ENCODE peak calls at places on chromosomes 11 and 22, in four cellular contexts. M is nephron progenitor cell, J is fibroblast of mammary gland, U is prostate gland. F is an unnamed sample.

GRCh38 chr11:16111690-16112089 is 244.7 kb downstream of the SOX6 start:
- DNase-seq in M (peak), J (no peak), U (no peak), F (no peak)

GRCh38 chr11:35954205-35954604 is 10.3 kb downstream of the LDLRAD3 start:
- DNase-seq in M (no peak), J (no peak), U (peak), F (no peak)

GRCh38 chr11:118142081-118142480 is 10.5 kb downstream of the SCN4B start:
- DNase-seq in M (no peak), J (peak), U (no peak), F (no peak)

GRCh38 chr11:94767701-94768601 is at the start of gene AMOTL1:
- DNase-seq in M (peak), J (peak), U (peak), F (peak)

GRCh38 chr11:1230456-1231395 is 7.9 kb downstream of the MUC5B start:
- DNase-seq in M (peak), J (no peak), U (no peak), F (no peak)

GRCh38 chr11:114377612-114378267 is 22.6 kb downstream of the C11orf71 start:
- DNase-seq in M (no peak), J (peak), U (no peak), F (no peak)

GRCh38 chr22:36409911-36410756 is 22.4 kb upstream of the MYH9 start:
- DNase-seq in M (peak), J (no peak), U (peak), F (peak)

GRCh38 chr22:17907731-17908051 is 116.7 kb downstream of the MICAL3 start:
- DNase-seq in M (no peak), J (no peak), U (no peak), F (no peak)

GRCh38 chr11:15849265-15849664 is 507.1 kb downstream of the SOX6 start:
- DNase-seq in M (no peak), J (no peak), U (no peak), F (no peak)

GRCh38 chr22:43186272-43187170 is at the start of gene TTLL12:
- DNase-seq in M (peak), J (no peak), U (peak), F (no peak)

GRCh38 chr11:34214961-34215805 is 109.8 kb downstream of the NAT10 start:
- DNase-seq in M (no peak), J (peak), U (no peak), F (no peak)

GRCh38 chr11:32231909-32232493 is 141.1 kb downstream of the RCN1 start:
- DNase-seq in M (peak), J (peak), U (no peak), F (no peak)

GRCh38 chr11:47392546-47393162 is 14.3 kb upstream of the SPI1 start:
- DNase-seq in M (no peak), J (no peak), U (no peak), F (no peak)

GRCh38 chr11:10474551-10474950 is 19.5 kb downstream of the AMPD3 start:
- DNase-seq in M (no peak), J (no peak), U (no peak), F (no peak)

GRCh38 chr11:12048936-12049790 is 40.7 kb upstream of the DKK3 start:
- DNase-seq in M (no peak), J (peak), U (no peak), F (no peak)

GRCh38 chr11:133978816-133979215 is 22.0 kb upstream of the IGSF9B start:
- DNase-seq in M (no peak), J (peak), U (no peak), F (no peak)

GRCh38 chr11:72735495-72736027 is 16.6 kb downstream of the ARAP1 start:
- DNase-seq in M (no peak), J (peak), U (no peak), F (no peak)

GRCh38 chr11:134571301-134571700 is 159.3 kb upstream of the B3GAT1 start:
- DNase-seq in M (no peak), J (no peak), U (no peak), F (no peak)

GRCh38 chr11:86941871-86942208 is 13.4 kb downstream of the FZD4 start:
- DNase-seq in M (no peak), J (no peak), U (no peak), F (no peak)

GRCh38 chr11:113779496-113779895 is at the start of gene CLDN25:
- DNase-seq in M (no peak), J (no peak), U (no peak), F (no peak)

GRCh38 chr11:69563946-69564780 is 76.8 kb upstream of the CCND1 start:
- DNase-seq in M (no peak), J (no peak), U (no peak), F (no peak)

GRCh38 chr11:8033312-8033715 is 46.2 kb downstream of the EIF3F start:
- DNase-seq in M (peak), J (peak), U (peak), F (peak)

GRCh38 chr11:19660076-19660475 is 52.6 kb upstream of the NAV2 start:
- DNase-seq in M (no peak), J (peak), U (peak), F (no peak)

GRCh38 chr11:31480930-31481329 is 28.5 kb downstream of the IMMP1L start:
- DNase-seq in M (no peak), J (no peak), U (no peak), F (no peak)

GRCh38 chr11:114440121-114440860 is 1.0 kb downstream of the REXO2 start:
- DNase-seq in M (no peak), J (no peak), U (no peak), F (no peak)

GRCh38 chr11:72116019-72116755 is 3.7 kb upstream of the ANAPC15 start:
- DNase-seq in M (no peak), J (no peak), U (no peak), F (no peak)

GRCh38 chr11:60959445-60959844 is 7.5 kb upstream of the SLC15A3 start:
- DNase-seq in M (no peak), J (no peak), U (no peak), F (no peak)

GRCh38 chr11:12057299-12057980 is 49.0 kb upstream of the DKK3 start:
- DNase-seq in M (no peak), J (no peak), U (no peak), F (no peak)

GRCh38 chr11:16603890-16604783 is 134.3 kb upstream of the C11orf58 start:
- DNase-seq in M (peak), J (no peak), U (peak), F (no peak)

GRCh38 chr11:103887001-103887680 is 149.3 kb upstream of the DDI1 start:
- DNase-seq in M (no peak), J (no peak), U (no peak), F (no peak)

GRCh38 chr11:130839950-130840666 is 76.2 kb downstream of the SNX19 start:
- DNase-seq in M (no peak), J (peak), U (no peak), F (no peak)

GRCh38 chr11:8313504-8314090 is 49.9 kb upstream of the LMO1 start:
- DNase-seq in M (no peak), J (no peak), U (no peak), F (no peak)

GRCh38 chr22:36303874-36304273 is 50.9 kb downstream of the APOL1 start:
- DNase-seq in M (no peak), J (no peak), U (no peak), F (no peak)

GRCh38 chr11:14248577-14248976 is 110.4 kb downstream of the RRAS2 start:
- DNase-seq in M (peak), J (no peak), U (no peak), F (no peak)

GRCh38 chr11:6498121-6498520 is 1.0 kb downstream of the DNHD1 start:
- DNase-seq in M (no peak), J (peak), U (no peak), F (no peak)

GRCh38 chr11:62267576-62267975 is 2.4 kb upstream of the SCGB2A2 start:
- DNase-seq in M (no peak), J (no peak), U (no peak), F (no peak)

GRCh38 chr11:62273284-62273683 is 3.3 kb downstream of the SCGB2A2 start:
- DNase-seq in M (no peak), J (no peak), U (no peak), F (no peak)

GRCh38 chr11:62266558-62266957 is 3.4 kb upstream of the SCGB2A2 start:
- DNase-seq in M (no peak), J (peak), U (no peak), F (no peak)

GRCh38 chr11:62267050-62267449 is 2.9 kb upstream of the SCGB2A2 start:
- DNase-seq in M (no peak), J (no peak), U (no peak), F (no peak)

GRCh38 chr11:62269654-62270278 is at the start of gene SCGB2A2:
- DNase-seq in M (no peak), J (no peak), U (peak), F (no peak)
- TF ChIP-seq CTCF in M (no peak), J (no peak), U (peak), F (peak)

DNA sequence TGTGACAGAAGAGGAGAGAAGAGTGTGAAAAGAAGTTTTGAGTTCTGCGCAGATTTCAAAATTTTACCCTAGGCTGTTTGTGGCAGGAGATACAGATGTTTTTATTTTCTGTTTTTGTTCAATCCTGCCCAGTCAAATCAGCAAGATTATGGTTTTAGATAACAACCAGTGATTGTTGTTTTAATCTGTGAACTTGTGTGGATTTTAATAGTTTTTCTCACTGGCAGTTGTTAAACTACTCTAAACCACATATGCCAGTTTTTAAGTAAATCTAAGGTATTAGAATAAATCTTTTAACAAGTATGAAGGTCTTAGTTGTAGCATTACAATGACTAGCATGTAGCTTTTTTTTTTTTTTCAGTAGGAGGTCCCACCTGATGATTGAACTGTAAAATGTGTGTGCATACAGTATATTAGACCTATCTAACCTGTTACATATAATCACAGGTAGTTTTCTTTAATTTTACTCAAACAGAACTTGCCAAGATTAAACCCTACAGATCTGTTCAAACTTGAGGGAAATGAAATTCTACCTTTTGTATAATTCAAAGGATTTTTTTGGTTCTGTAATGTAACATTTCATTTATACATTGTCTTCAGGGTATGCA is 13.2 kb downstream of the ATXN10 start:
- DNase-seq in M (no peak), J (no peak), U (no peak), F (no peak)
- TF ChIP-seq CTCF in M (no peak), J (no peak), U (no peak), F (no peak)

DNA sequence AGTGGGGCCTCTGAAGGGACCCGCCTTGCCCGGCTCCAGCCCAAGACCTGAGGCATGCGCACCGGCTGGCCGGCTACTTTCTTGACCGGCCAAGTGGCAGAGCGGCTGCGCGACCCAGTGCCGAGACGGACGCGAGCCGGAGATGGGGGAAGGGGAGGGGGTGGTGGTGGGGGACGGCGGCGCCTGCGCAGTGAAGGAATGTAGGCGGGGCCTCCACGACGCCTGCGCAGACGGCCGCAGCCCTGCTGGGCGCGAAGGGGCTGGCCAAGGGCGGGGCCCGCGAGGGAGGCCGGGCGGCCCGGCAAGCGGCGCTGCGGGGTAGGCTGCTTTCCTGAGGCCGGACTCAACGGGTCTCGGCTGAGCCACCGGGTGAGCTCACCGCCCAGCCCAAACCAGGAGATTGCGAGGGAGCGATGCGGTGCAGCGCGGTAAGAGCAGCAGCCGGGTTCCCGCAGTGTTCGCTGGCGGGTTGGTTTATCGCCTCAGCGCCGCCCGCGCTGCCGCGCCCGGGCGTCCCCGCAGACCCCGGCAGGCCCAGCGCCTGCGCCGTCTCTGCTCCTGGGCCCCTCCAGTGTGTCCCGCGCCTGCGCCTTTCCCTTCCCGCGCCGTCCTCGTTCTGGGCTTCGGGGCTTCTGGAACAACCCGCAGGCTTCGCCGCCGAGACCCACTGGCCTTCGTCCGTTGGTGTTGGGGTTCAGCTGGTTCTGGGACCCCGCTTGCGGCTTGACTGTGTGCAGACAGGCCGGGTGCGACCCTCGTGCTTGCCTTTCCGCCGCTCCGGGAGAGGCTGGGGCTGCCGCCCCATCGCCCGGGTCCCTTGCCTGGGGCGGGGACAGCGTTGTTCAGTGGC is at the start of gene SPECC1L:
- DNase-seq in M (peak), J (peak), U (peak), F (peak)
- TF ChIP-seq CTCF in M (no peak), J (no peak), U (peak), F (no peak)

DNA sequence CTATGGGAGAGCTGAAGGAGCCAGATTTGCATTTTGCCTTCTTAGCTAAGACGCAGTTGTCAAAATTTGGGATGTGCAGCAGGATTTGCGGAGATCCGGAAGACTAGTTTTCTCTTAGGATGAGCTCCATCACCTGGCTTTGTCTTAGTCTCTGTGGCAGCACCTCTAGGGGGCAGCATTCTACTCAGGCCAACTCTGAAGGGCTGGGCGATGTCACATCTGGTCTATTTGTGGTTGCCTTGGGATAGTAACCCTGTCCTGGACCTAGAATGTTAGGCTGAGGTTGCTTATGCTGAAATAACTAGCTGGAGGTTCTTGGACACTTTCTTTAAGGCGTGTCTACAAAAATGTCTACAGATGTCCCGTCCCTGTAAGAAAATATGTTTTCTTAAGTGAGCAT is 116.2 kb downstream of the FAT3 start:
- DNase-seq in M (no peak), J (peak), U (no peak), F (no peak)
- TF ChIP-seq CTCF in M (no peak), J (peak), U (no peak), F (peak)

GRCh38 chr11:44565008-44565745 is at the start of gene CD82:
- DNase-seq in M (peak), J (peak), U (peak), F (peak)
- TF ChIP-seq CTCF in M (peak), J (no peak), U (peak), F (peak)

GRCh38 chr22:28442264-28442950 is 237.2 kb downstream of the TTC28 start:
- DNase-seq in M (peak), J (peak), U (peak), F (no peak)
- TF ChIP-seq CTCF in M (peak), J (peak), U (peak), F (peak)

DNA sequence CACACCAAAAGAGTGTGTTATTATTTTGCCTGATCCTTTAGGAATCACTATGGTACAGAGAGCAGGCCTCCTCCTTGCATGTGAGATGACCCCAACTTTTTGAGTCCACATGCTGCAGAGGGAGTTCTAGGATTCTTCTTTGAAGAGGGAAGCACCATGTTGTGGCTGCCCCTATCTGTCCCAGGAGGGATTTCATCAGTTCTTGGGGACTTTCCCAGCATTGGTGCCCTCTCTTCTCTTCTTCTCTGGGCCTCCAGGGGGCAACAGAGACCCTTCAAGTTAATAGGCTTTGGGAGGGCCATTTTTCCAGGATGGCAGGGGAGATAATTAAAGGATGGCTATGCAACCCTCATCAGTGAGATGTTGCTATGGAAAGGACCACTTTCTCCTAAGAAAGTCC is 3.6 kb downstream of the MMP1 start:
- DNase-seq in M (peak), J (peak), U (no peak), F (no peak)
- TF ChIP-seq CTCF in M (peak), J (peak), U (no peak), F (peak)

F was measured in retinal pigment epithelial cell.